ENCODE peak calls at places on chromosomes 2 and 18, in nine cellular contexts. S, R, L, F, T, C, Z, X and A are unnamed samples.

GRCh38 chr2:224781400-224781799 is 65.2 kb upstream of the CCDC195 start:
- DNase-seq in T (no peak), R (no peak), F (no peak), Z (peak; percentile 30), X (no peak), S (no peak), C (no peak), L (no peak), A (no peak)

GRCh38 chr2:144014108-144014507 is 505.8 kb downstream of the ZEB2 start:
- DNase-seq in X (no peak), T (no peak), Z (peak; percentile 17), L (no peak), F (no peak), C (no peak), R (no peak), S (no peak), A (peak; percentile 40)

GRCh38 chr18:24322594-24323136 is 75.0 kb downstream of the OSBPL1A start:
- DNase-seq in L (no peak), F (no peak), Z (peak; percentile 62), X (no peak), S (no peak), C (no peak), R (no peak), T (no peak), A (no peak)

GRCh38 chr2:128271891-128272585 is 46.6 kb downstream of the HS6ST1 start:
- DNase-seq in C (no peak), S (no peak), T (peak; percentile 7), R (no peak), F (no peak), Z (no peak), X (no peak), L (no peak), A (no peak)

GRCh38 chr2:109351164-109351756 is 222.3 kb downstream of the SH3RF3 start:
- DNase-seq in T (no peak), C (no peak), F (peak; percentile 21), Z (no peak), S (no peak), L (no peak), X (no peak), R (peak; percentile 27), A (no peak)

GRCh38 chr2:29182920-29183319 is 67.7 kb downstream of the CLIP4 start:
- DNase-seq in R (no peak), L (no peak), T (no peak), S (no peak), X (no peak), C (no peak), F (no peak), Z (no peak), A (no peak)

GRCh38 chr2:127637725-127638252 is 8.2 kb upstream of the GPR17 start:
- DNase-seq in F (no peak), L (no peak), Z (peak; percentile 62), X (peak; percentile 41), T (no peak), C (no peak), R (no peak), S (peak; percentile 77), A (peak; percentile 37)

GRCh38 chr2:75954761-75955160 is 244.0 kb upstream of the GCFC2 start:
- DNase-seq in X (no peak), T (no peak), Z (no peak), C (no peak), F (no peak), R (no peak), L (no peak), S (no peak), A (no peak)

GRCh38 chr2:230898016-230898415 is 27.0 kb downstream of the GPR55 start:
- DNase-seq in F (no peak), S (no peak), Z (no peak), C (no peak), R (peak; percentile 9), X (no peak), T (peak; percentile 3), L (no peak), A (no peak)

GRCh38 chr18:27808678-27809077 is 368.3 kb downstream of the CDH2 start:
- DNase-seq in T (no peak), X (no peak), S (no peak), F (no peak), R (no peak), C (no peak), L (no peak), Z (peak; percentile 80), A (peak; percentile 79)

GRCh38 chr2:148302526-148302925 is 281.6 kb downstream of the MBD5 start:
- DNase-seq in Z (no peak), T (no peak), X (no peak), C (no peak), L (no peak), S (no peak), F (no peak), R (no peak), A (no peak)

GRCh38 chr2:40242315-40242714 is 209.6 kb downstream of the SLC8A1 start:
- DNase-seq in S (no peak), C (no peak), T (no peak), X (no peak), Z (no peak), R (no peak), F (no peak), L (no peak), A (no peak)

GRCh38 chr2:117776888-117777287 is 37.6 kb upstream of the DDX18 start:
- DNase-seq in Z (no peak), C (no peak), L (no peak), R (no peak), F (no peak), T (no peak), X (no peak), S (no peak), A (no peak)

GRCh38 chr2:9412756-9413155 is 10.6 kb downstream of the ITGB1BP1 start:
- DNase-seq in T (no peak), L (no peak), X (no peak), C (no peak), S (no peak), R (no peak), F (no peak), Z (no peak), A (no peak)

GRCh38 chr2:177275041-177275440 is 10.5 kb upstream of the NFE2L2 start:
- DNase-seq in S (no peak), F (no peak), R (no peak), C (no peak), Z (peak; percentile 93), X (no peak), T (no peak), L (no peak), A (peak; percentile 30)

GRCh38 chr2:47389692-47390091 is 13.3 kb upstream of the MSH2 start:
- DNase-seq in F (no peak), T (no peak), S (no peak), R (no peak), L (no peak), Z (no peak), C (no peak), X (no peak), A (no peak)

GRCh38 chr2:29113891-29114321 is 1.3 kb upstream of the CLIP4 start:
- DNase-seq in T (peak; percentile 63), F (no peak), L (no peak), C (no peak), R (peak; percentile 53), S (no peak), X (peak; percentile 82), Z (peak; percentile 88), A (peak; percentile 85)

GRCh38 chr2:130972410-130972809 is 120.8 kb downstream of the FAM168B start:
- DNase-seq in F (no peak), S (no peak), X (no peak), T (no peak), C (no peak), L (no peak), Z (peak; percentile 18), R (no peak), A (no peak)

GRCh38 chr2:60551241-60552095 is 2.0 kb downstream of the BCL11A start:
- DNase-seq in F (peak; percentile 23), T (peak; percentile 17), X (no peak), R (peak; percentile 60), L (peak; percentile 49), Z (peak; percentile 40), C (no peak), S (no peak), A (no peak)

GRCh38 chr18:13247506-13247905 is 28.9 kb downstream of the LDLRAD4 start:
- DNase-seq in C (no peak), L (no peak), Z (no peak), T (no peak), S (no peak), R (no peak), X (no peak), F (no peak), A (no peak)

GRCh38 chr2:205682239-205683021 is at the start of gene NRP2:
- DNase-seq in F (peak; percentile 70), S (peak; percentile 53), C (peak; percentile 27), X (peak; percentile 70), R (peak; percentile 79), T (peak; percentile 93), L (peak; percentile 63), Z (peak; percentile 91), A (peak; percentile 86)

GRCh38 chr18:59451073-59451472 is 92.0 kb upstream of the LMAN1 start:
- DNase-seq in X (no peak), T (no peak), F (no peak), C (no peak), L (no peak), S (no peak), R (no peak), Z (no peak), A (no peak)

GRCh38 chr18:40357536-40357935 is 1597.5 kb upstream of the PIK3C3 start:
- DNase-seq in R (no peak), T (no peak), C (no peak), X (no peak), Z (peak; percentile 23), L (no peak), F (no peak), S (no peak), A (peak; percentile 51)